ENCODE peak calls at places on chromosomes 7 and 10, in six cellular contexts. P, V, O, B, Z and I are unnamed samples.

GRCh38 chr10:26436848-26437247 is 1.3 kb upstream of the APBB1IP start:
- DNase-seq in B (no peak), P (no peak), V (no peak), O (no peak), Z (no peak), I (no peak)

GRCh38 chr10:74104480-74104879 is 46.1 kb downstream of the AP3M1 start:
- DNase-seq in V (no peak), B (no peak), O (no peak), P (no peak), Z (no peak), I (no peak)

GRCh38 chr7:22860784-22861482 is 38.3 kb upstream of the TOMM7 start:
- DNase-seq in B (no peak), O (peak), Z (no peak), P (no peak), V (peak), I (no peak)

GRCh38 chr10:126088144-126088543 is 191.8 kb downstream of the FANK1 start:
- DNase-seq in Z (no peak), O (no peak), B (no peak), P (no peak), V (no peak), I (no peak)

GRCh38 chr7:35026154-35026553 is 11.1 kb downstream of the DPY19L1 start:
- DNase-seq in Z (no peak), P (no peak), B (no peak), O (no peak), V (no peak), I (no peak)

GRCh38 chr10:43195557-43195956 is 57.3 kb downstream of the CSGALNACT2 start:
- DNase-seq in V (no peak), P (no peak), O (no peak), Z (no peak), B (no peak), I (no peak)

GRCh38 chr10:29496341-29497162 is 138.2 kb downstream of the SVIL start:
- DNase-seq in O (peak), P (peak), Z (peak), B (peak), V (peak), I (peak)

GRCh38 chr7:106737202-106737562 is 76.2 kb upstream of the CCDC71L start:
- DNase-seq in Z (no peak), O (no peak), V (no peak), B (no peak), P (no peak), I (no peak)

GRCh38 chr10:119786117-119786769 is 60.4 kb downstream of the INPP5F start:
- DNase-seq in B (no peak), O (no peak), Z (no peak), P (no peak), V (no peak), I (no peak)

GRCh38 chr7:42226354-42226941 is 10.6 kb downstream of the GLI3 start:
- DNase-seq in P (no peak), Z (no peak), V (no peak), B (no peak), O (no peak), I (no peak)

GRCh38 chr7:148495614-148496013 is 95.0 kb upstream of the C7orf33 start:
- DNase-seq in V (no peak), O (no peak), B (no peak), P (no peak), Z (no peak), I (no peak)

GRCh38 chr10:11551915-11552602 is 59.4 kb downstream of the USP6NL start:
- DNase-seq in V (no peak), Z (no peak), B (no peak), P (no peak), O (no peak), I (no peak)